ENCODE peak calls at places on chromosome 20, in eight cellular contexts. One of them, this sample, is unnamed.

GRCh38 chr20:59495894-59496510 is 108.3 kb upstream of the PHACTR3 start:
- DNase-seq in heart left ventricle: peak
- DNase-seq in NCI-H2029: peak
- DNase-seq in stimulated activated CD4-positive, alpha-beta T cell treated with anti-CD3 and anti-CD28 coated beads, TNF-alpha, amount 100 ng/mL, for 1 hour: peak
- DNase-seq in uterus: peak
- DNase-seq in body of pancreas: peak
- DNase-seq in midbrain: peak
- DNase-seq in GM18507: peak
- DNase-seq in this sample: peak

GRCh38 chr20:41167481-41168253 is 30.3 kb downstream of the PLCG1 start:
- DNase-seq in heart left ventricle: peak
- DNase-seq in NCI-H2029: no peak
- DNase-seq in stimulated activated CD4-positive, alpha-beta T cell treated with anti-CD3 and anti-CD28 coated beads, TNF-alpha, amount 100 ng/mL, for 1 hour: no peak
- DNase-seq in uterus: no peak
- DNase-seq in body of pancreas: no peak
- DNase-seq in midbrain: no peak
- DNase-seq in GM18507: no peak
- DNase-seq in this sample: no peak

GRCh38 chr20:24698189-24698588 is 228.8 kb downstream of the SYNDIG1 start:
- DNase-seq in heart left ventricle: peak
- DNase-seq in NCI-H2029: no peak
- DNase-seq in stimulated activated CD4-positive, alpha-beta T cell treated with anti-CD3 and anti-CD28 coated beads, TNF-alpha, amount 100 ng/mL, for 1 hour: no peak
- DNase-seq in uterus: no peak
- DNase-seq in body of pancreas: no peak
- DNase-seq in midbrain: no peak
- DNase-seq in GM18507: no peak
- DNase-seq in this sample: no peak

GRCh38 chr20:20255104-20255503 is 112.8 kb upstream of the INSM1 start:
- DNase-seq in heart left ventricle: no peak
- DNase-seq in NCI-H2029: no peak
- DNase-seq in stimulated activated CD4-positive, alpha-beta T cell treated with anti-CD3 and anti-CD28 coated beads, TNF-alpha, amount 100 ng/mL, for 1 hour: no peak
- DNase-seq in uterus: no peak
- DNase-seq in body of pancreas: peak
- DNase-seq in midbrain: no peak
- DNase-seq in GM18507: no peak
- DNase-seq in this sample: no peak

GRCh38 chr20:44746367-44747165 is 901 bp downstream of the KCNK15 start:
- DNase-seq in heart left ventricle: no peak
- DNase-seq in NCI-H2029: peak
- DNase-seq in stimulated activated CD4-positive, alpha-beta T cell treated with anti-CD3 and anti-CD28 coated beads, TNF-alpha, amount 100 ng/mL, for 1 hour: no peak
- DNase-seq in uterus: no peak
- DNase-seq in body of pancreas: peak
- DNase-seq in midbrain: no peak
- DNase-seq in GM18507: no peak
- DNase-seq in this sample: no peak

GRCh38 chr20:57844626-57845596 is 135.1 kb upstream of the PMEPA1 start:
- DNase-seq in heart left ventricle: no peak
- DNase-seq in NCI-H2029: no peak
- DNase-seq in stimulated activated CD4-positive, alpha-beta T cell treated with anti-CD3 and anti-CD28 coated beads, TNF-alpha, amount 100 ng/mL, for 1 hour: no peak
- DNase-seq in uterus: no peak
- DNase-seq in body of pancreas: no peak
- DNase-seq in midbrain: no peak
- DNase-seq in GM18507: no peak
- DNase-seq in this sample: no peak

GRCh38 chr20:25324412-25324811 is 66.2 kb downstream of the ABHD12 start:
- DNase-seq in heart left ventricle: no peak
- DNase-seq in NCI-H2029: no peak
- DNase-seq in stimulated activated CD4-positive, alpha-beta T cell treated with anti-CD3 and anti-CD28 coated beads, TNF-alpha, amount 100 ng/mL, for 1 hour: no peak
- DNase-seq in uterus: no peak
- DNase-seq in body of pancreas: peak
- DNase-seq in midbrain: no peak
- DNase-seq in GM18507: no peak
- DNase-seq in this sample: peak

GRCh38 chr20:13186043-13186774 is 34.9 kb upstream of the ISM1 start:
- DNase-seq in heart left ventricle: no peak
- DNase-seq in NCI-H2029: no peak
- DNase-seq in stimulated activated CD4-positive, alpha-beta T cell treated with anti-CD3 and anti-CD28 coated beads, TNF-alpha, amount 100 ng/mL, for 1 hour: no peak
- DNase-seq in uterus: no peak
- DNase-seq in body of pancreas: no peak
- DNase-seq in midbrain: no peak
- DNase-seq in GM18507: no peak
- DNase-seq in this sample: no peak

GRCh38 chr20:44483112-44483511 is 7.4 kb downstream of the TTPAL start:
- DNase-seq in heart left ventricle: no peak
- DNase-seq in NCI-H2029: no peak
- DNase-seq in stimulated activated CD4-positive, alpha-beta T cell treated with anti-CD3 and anti-CD28 coated beads, TNF-alpha, amount 100 ng/mL, for 1 hour: no peak
- DNase-seq in uterus: no peak
- DNase-seq in body of pancreas: no peak
- DNase-seq in midbrain: no peak
- DNase-seq in GM18507: no peak
- DNase-seq in this sample: no peak

GRCh38 chr20:47720636-47721427 is 64.4 kb downstream of the SULF2 start:
- DNase-seq in heart left ventricle: no peak
- DNase-seq in NCI-H2029: no peak
- DNase-seq in stimulated activated CD4-positive, alpha-beta T cell treated with anti-CD3 and anti-CD28 coated beads, TNF-alpha, amount 100 ng/mL, for 1 hour: no peak
- DNase-seq in uterus: peak
- DNase-seq in body of pancreas: no peak
- DNase-seq in midbrain: no peak
- DNase-seq in GM18507: no peak
- DNase-seq in this sample: no peak

GRCh38 chr20:38143238-38143645 is 21.8 kb downstream of the TGM2 start:
- DNase-seq in heart left ventricle: no peak
- DNase-seq in NCI-H2029: no peak
- DNase-seq in stimulated activated CD4-positive, alpha-beta T cell treated with anti-CD3 and anti-CD28 coated beads, TNF-alpha, amount 100 ng/mL, for 1 hour: no peak
- DNase-seq in uterus: no peak
- DNase-seq in body of pancreas: peak
- DNase-seq in midbrain: no peak
- DNase-seq in GM18507: no peak
- DNase-seq in this sample: no peak

GRCh38 chr20:22490287-22491187 is 93.8 kb downstream of the FOXA2 start:
- DNase-seq in heart left ventricle: no peak
- DNase-seq in NCI-H2029: peak
- DNase-seq in stimulated activated CD4-positive, alpha-beta T cell treated with anti-CD3 and anti-CD28 coated beads, TNF-alpha, amount 100 ng/mL, for 1 hour: no peak
- DNase-seq in uterus: no peak
- DNase-seq in body of pancreas: peak
- DNase-seq in midbrain: no peak
- DNase-seq in GM18507: no peak
- DNase-seq in this sample: no peak

GRCh38 chr20:46128310-46129151 is 10.4 kb downstream of the CD40 start:
- DNase-seq in heart left ventricle: no peak
- DNase-seq in NCI-H2029: no peak
- DNase-seq in stimulated activated CD4-positive, alpha-beta T cell treated with anti-CD3 and anti-CD28 coated beads, TNF-alpha, amount 100 ng/mL, for 1 hour: no peak
- DNase-seq in uterus: no peak
- DNase-seq in body of pancreas: no peak
- DNase-seq in midbrain: no peak
- DNase-seq in GM18507: no peak
- DNase-seq in this sample: peak

GRCh38 chr20:46089338-46090094 is at the start of gene NCOA5:
- DNase-seq in heart left ventricle: peak
- DNase-seq in NCI-H2029: peak
- DNase-seq in stimulated activated CD4-positive, alpha-beta T cell treated with anti-CD3 and anti-CD28 coated beads, TNF-alpha, amount 100 ng/mL, for 1 hour: peak
- DNase-seq in uterus: peak
- DNase-seq in body of pancreas: peak
- DNase-seq in midbrain: peak
- DNase-seq in GM18507: peak
- DNase-seq in this sample: peak

GRCh38 chr20:6051505-6051904 is 2.4 kb downstream of the LRRN4 start:
- DNase-seq in heart left ventricle: no peak
- DNase-seq in NCI-H2029: no peak
- DNase-seq in stimulated activated CD4-positive, alpha-beta T cell treated with anti-CD3 and anti-CD28 coated beads, TNF-alpha, amount 100 ng/mL, for 1 hour: no peak
- DNase-seq in uterus: no peak
- DNase-seq in body of pancreas: peak
- DNase-seq in midbrain: no peak
- DNase-seq in GM18507: no peak
- DNase-seq in this sample: no peak

GRCh38 chr20:53838311-53838873 is 232.0 kb downstream of the BCAS1 start:
- DNase-seq in heart left ventricle: no peak
- DNase-seq in NCI-H2029: no peak
- DNase-seq in stimulated activated CD4-positive, alpha-beta T cell treated with anti-CD3 and anti-CD28 coated beads, TNF-alpha, amount 100 ng/mL, for 1 hour: no peak
- DNase-seq in uterus: no peak
- DNase-seq in body of pancreas: no peak
- DNase-seq in midbrain: no peak
- DNase-seq in GM18507: no peak
- DNase-seq in this sample: no peak

GRCh38 chr20:19851863-19852262 is 93.8 kb downstream of the RIN2 start:
- DNase-seq in heart left ventricle: no peak
- DNase-seq in NCI-H2029: no peak
- DNase-seq in stimulated activated CD4-positive, alpha-beta T cell treated with anti-CD3 and anti-CD28 coated beads, TNF-alpha, amount 100 ng/mL, for 1 hour: no peak
- DNase-seq in uterus: no peak
- DNase-seq in body of pancreas: no peak
- DNase-seq in midbrain: no peak
- DNase-seq in GM18507: no peak
- DNase-seq in this sample: no peak

GRCh38 chr20:61162506-61162905 is 89.6 kb upstream of the CDH4 start:
- DNase-seq in heart left ventricle: no peak
- DNase-seq in NCI-H2029: no peak
- DNase-seq in stimulated activated CD4-positive, alpha-beta T cell treated with anti-CD3 and anti-CD28 coated beads, TNF-alpha, amount 100 ng/mL, for 1 hour: no peak
- DNase-seq in uterus: no peak
- DNase-seq in body of pancreas: no peak
- DNase-seq in midbrain: no peak
- DNase-seq in GM18507: no peak
- DNase-seq in this sample: peak

GRCh38 chr20:1509237-1509636 is 18.0 kb upstream of the SIRPB2 start:
- DNase-seq in heart left ventricle: no peak
- DNase-seq in NCI-H2029: no peak
- DNase-seq in stimulated activated CD4-positive, alpha-beta T cell treated with anti-CD3 and anti-CD28 coated beads, TNF-alpha, amount 100 ng/mL, for 1 hour: no peak
- DNase-seq in uterus: no peak
- DNase-seq in body of pancreas: no peak
- DNase-seq in midbrain: peak
- DNase-seq in GM18507: no peak
- DNase-seq in this sample: peak